ENCODE peak calls at places on chromosome 22, in five cellular contexts. I is non-pigmented ciliary epithelial cell, Z is uterus, Y is hippocampal formation, F is fibroblast of mammary gland. O is an unnamed sample.

GRCh38 chr22:39938509-39938908 is 21.7 kb upstream of the TMA7B start:
- DNase-seq in I (no peak), Z (no peak), Y (no peak), F (no peak), O (no peak)

GRCh38 chr22:25039754-25040153 is 87.2 kb downstream of the KIAA1671 start:
- DNase-seq in I (no peak), Z (no peak), Y (no peak), F (no peak), O (no peak)

GRCh38 chr22:18156878-18157713 is 7.1 kb downstream of the USP18 start:
- DNase-seq in I (peak), Z (peak), Y (peak), F (peak), O (peak)

GRCh38 chr22:37222440-37222971 is 10.2 kb upstream of the SSTR3 start:
- DNase-seq in I (no peak), Z (no peak), Y (no peak), F (no peak), O (no peak)

GRCh38 chr22:17699696-17700330 is 61.3 kb downstream of the BCL2L13 start:
- DNase-seq in I (no peak), Z (no peak), Y (no peak), F (no peak), O (no peak)

GRCh38 chr22:33851240-33851639 is 69.0 kb downstream of the LARGE1 start:
- DNase-seq in I (no peak), Z (no peak), Y (no peak), F (peak), O (no peak)

GRCh38 chr22:29332886-29333496 is 17.5 kb upstream of the RASL10A start:
- DNase-seq in I (no peak), Z (no peak), Y (no peak), F (peak), O (no peak)

GRCh38 chr22:29733362-29734322 is 13.8 kb downstream of the CABP7 start:
- DNase-seq in I (no peak), Z (no peak), Y (no peak), F (peak), O (no peak)

GRCh38 chr22:45868586-45869443 is 108.1 kb downstream of the WNT7B start:
- DNase-seq in I (no peak), Z (no peak), Y (no peak), F (no peak), O (no peak)

GRCh38 chr22:46089426-46090041 is 60.8 kb upstream of the PPARA start:
- DNase-seq in I (no peak), Z (peak), Y (no peak), F (no peak), O (no peak)

GRCh38 chr22:24330636-24331035 is 60.0 kb downstream of the SPECC1L start:
- DNase-seq in I (no peak), Z (no peak), Y (no peak), F (peak), O (no peak)

O was measured in anterior cingulate cortex.